ENCODE peak calls at places on chromosome 12, in nine cellular contexts. One of them, this sample, is unnamed.

GRCh38 chr12:108831309-108831991 is 25.9 kb downstream of the SSH1 start:
- DNase-seq in Ammon's horn: no peak
- DNase-seq in brain pericyte: no peak
- DNase-seq in fibroblast of the conjunctiva: no peak
- DNase-seq in nucleus accumbens: no peak
- DNase-seq in T-cell: no peak
- DNase-seq in psoas muscle: no peak
- DNase-seq in effector memory CD8-positive, alpha-beta T cell: no peak
- DNase-seq in cardiac fibroblast: no peak
- DNase-seq in this sample: no peak

GRCh38 chr12:11707535-11707934 is 58.1 kb downstream of the ETV6 start:
- DNase-seq in Ammon's horn: no peak
- DNase-seq in cardiac fibroblast: no peak
- DNase-seq in fibroblast of the conjunctiva: no peak
- DNase-seq in T-cell: no peak
- DNase-seq in brain pericyte: no peak
- DNase-seq in psoas muscle: no peak
- DNase-seq in nucleus accumbens: no peak
- DNase-seq in effector memory CD8-positive, alpha-beta T cell: no peak
- DNase-seq in this sample: no peak

GRCh38 chr12:33795536-33795935 is 226.8 kb upstream of the ALG10 start:
- DNase-seq in cardiac fibroblast: no peak
- DNase-seq in psoas muscle: no peak
- DNase-seq in fibroblast of the conjunctiva: no peak
- DNase-seq in T-cell: no peak
- DNase-seq in brain pericyte: no peak
- DNase-seq in nucleus accumbens: no peak
- DNase-seq in effector memory CD8-positive, alpha-beta T cell: no peak
- DNase-seq in Ammon's horn: no peak
- DNase-seq in this sample: no peak

GRCh38 chr12:101857043-101857558 is 20.3 kb upstream of the DRAM1 start:
- DNase-seq in cardiac fibroblast: peak
- DNase-seq in nucleus accumbens: no peak
- DNase-seq in brain pericyte: no peak
- DNase-seq in fibroblast of the conjunctiva: peak
- DNase-seq in Ammon's horn: no peak
- DNase-seq in psoas muscle: no peak
- DNase-seq in T-cell: no peak
- DNase-seq in effector memory CD8-positive, alpha-beta T cell: no peak
- DNase-seq in this sample: peak

GRCh38 chr12:56644654-56645053 is 1.1 kb downstream of the ATP5F1B start:
- DNase-seq in cardiac fibroblast: peak
- DNase-seq in effector memory CD8-positive, alpha-beta T cell: no peak
- DNase-seq in nucleus accumbens: no peak
- DNase-seq in Ammon's horn: no peak
- DNase-seq in psoas muscle: no peak
- DNase-seq in fibroblast of the conjunctiva: no peak
- DNase-seq in T-cell: no peak
- DNase-seq in brain pericyte: no peak
- DNase-seq in this sample: no peak

GRCh38 chr12:34526946-34527345 is 504.6 kb downstream of the ALG10 start:
- DNase-seq in fibroblast of the conjunctiva: no peak
- DNase-seq in T-cell: no peak
- DNase-seq in psoas muscle: no peak
- DNase-seq in cardiac fibroblast: no peak
- DNase-seq in effector memory CD8-positive, alpha-beta T cell: no peak
- DNase-seq in Ammon's horn: no peak
- DNase-seq in brain pericyte: no peak
- DNase-seq in nucleus accumbens: no peak
- DNase-seq in this sample: peak

GRCh38 chr12:124520258-124520657 is 47.2 kb downstream of the NCOR2 start:
- DNase-seq in cardiac fibroblast: peak
- DNase-seq in effector memory CD8-positive, alpha-beta T cell: no peak
- DNase-seq in T-cell: no peak
- DNase-seq in nucleus accumbens: no peak
- DNase-seq in brain pericyte: no peak
- DNase-seq in psoas muscle: peak
- DNase-seq in fibroblast of the conjunctiva: peak
- DNase-seq in Ammon's horn: no peak
- DNase-seq in this sample: no peak

GRCh38 chr12:98998697-98999299 is 353.7 kb downstream of the APAF1 start:
- DNase-seq in nucleus accumbens: no peak
- DNase-seq in psoas muscle: no peak
- DNase-seq in brain pericyte: peak
- DNase-seq in cardiac fibroblast: peak
- DNase-seq in effector memory CD8-positive, alpha-beta T cell: no peak
- DNase-seq in Ammon's horn: peak
- DNase-seq in T-cell: no peak
- DNase-seq in fibroblast of the conjunctiva: peak
- DNase-seq in this sample: peak

GRCh38 chr12:11581179-11581755 is 68.2 kb upstream of the ETV6 start:
- DNase-seq in T-cell: peak
- DNase-seq in effector memory CD8-positive, alpha-beta T cell: peak
- DNase-seq in fibroblast of the conjunctiva: peak
- DNase-seq in psoas muscle: no peak
- DNase-seq in brain pericyte: peak
- DNase-seq in nucleus accumbens: no peak
- DNase-seq in cardiac fibroblast: peak
- DNase-seq in Ammon's horn: peak
- DNase-seq in this sample: peak

GRCh38 chr12:65832217-65832616 is 7.9 kb downstream of the HMGA2 start:
- DNase-seq in nucleus accumbens: no peak
- DNase-seq in fibroblast of the conjunctiva: no peak
- DNase-seq in Ammon's horn: no peak
- DNase-seq in cardiac fibroblast: peak
- DNase-seq in brain pericyte: no peak
- DNase-seq in T-cell: no peak
- DNase-seq in psoas muscle: no peak
- DNase-seq in effector memory CD8-positive, alpha-beta T cell: no peak
- DNase-seq in this sample: no peak

GRCh38 chr12:77724367-77724957 is 106.2 kb upstream of the NAV3 start:
- DNase-seq in brain pericyte: no peak
- DNase-seq in fibroblast of the conjunctiva: peak
- DNase-seq in effector memory CD8-positive, alpha-beta T cell: no peak
- DNase-seq in nucleus accumbens: no peak
- DNase-seq in T-cell: no peak
- DNase-seq in cardiac fibroblast: peak
- DNase-seq in psoas muscle: no peak
- DNase-seq in Ammon's horn: peak
- DNase-seq in this sample: peak

GRCh38 chr12:122062832-122063690 is 15.5 kb upstream of the MLXIP start:
- DNase-seq in T-cell: no peak
- DNase-seq in psoas muscle: no peak
- DNase-seq in Ammon's horn: peak
- DNase-seq in cardiac fibroblast: peak
- DNase-seq in nucleus accumbens: no peak
- DNase-seq in brain pericyte: peak
- DNase-seq in fibroblast of the conjunctiva: no peak
- DNase-seq in effector memory CD8-positive, alpha-beta T cell: no peak
- DNase-seq in this sample: peak

GRCh38 chr12:118398878-118399277 is 22.5 kb downstream of the SUDS3 start:
- DNase-seq in cardiac fibroblast: no peak
- DNase-seq in brain pericyte: no peak
- DNase-seq in T-cell: no peak
- DNase-seq in fibroblast of the conjunctiva: no peak
- DNase-seq in psoas muscle: no peak
- DNase-seq in Ammon's horn: no peak
- DNase-seq in nucleus accumbens: no peak
- DNase-seq in effector memory CD8-positive, alpha-beta T cell: no peak
- DNase-seq in this sample: no peak

GRCh38 chr12:88646824-88647223 is 66.6 kb upstream of the KITLG start:
- DNase-seq in psoas muscle: no peak
- DNase-seq in effector memory CD8-positive, alpha-beta T cell: no peak
- DNase-seq in cardiac fibroblast: no peak
- DNase-seq in fibroblast of the conjunctiva: no peak
- DNase-seq in brain pericyte: no peak
- DNase-seq in nucleus accumbens: no peak
- DNase-seq in T-cell: no peak
- DNase-seq in Ammon's horn: no peak
- DNase-seq in this sample: no peak

GRCh38 chr12:130640496-130640895 is 75.6 kb downstream of the RIMBP2 start:
- DNase-seq in fibroblast of the conjunctiva: no peak
- DNase-seq in Ammon's horn: no peak
- DNase-seq in cardiac fibroblast: no peak
- DNase-seq in T-cell: no peak
- DNase-seq in nucleus accumbens: no peak
- DNase-seq in effector memory CD8-positive, alpha-beta T cell: no peak
- DNase-seq in psoas muscle: no peak
- DNase-seq in brain pericyte: no peak
- DNase-seq in this sample: no peak

GRCh38 chr12:30828686-30829085 is 73.9 kb upstream of the CAPRIN2 start:
- DNase-seq in T-cell: no peak
- DNase-seq in brain pericyte: no peak
- DNase-seq in nucleus accumbens: no peak
- DNase-seq in fibroblast of the conjunctiva: no peak
- DNase-seq in cardiac fibroblast: no peak
- DNase-seq in effector memory CD8-positive, alpha-beta T cell: no peak
- DNase-seq in Ammon's horn: no peak
- DNase-seq in psoas muscle: no peak
- DNase-seq in this sample: no peak

GRCh38 chr12:94297876-94298520 is 149.6 kb downstream of the PLXNC1 start:
- DNase-seq in nucleus accumbens: no peak
- DNase-seq in cardiac fibroblast: peak
- DNase-seq in brain pericyte: no peak
- DNase-seq in effector memory CD8-positive, alpha-beta T cell: no peak
- DNase-seq in T-cell: no peak
- DNase-seq in fibroblast of the conjunctiva: no peak
- DNase-seq in psoas muscle: no peak
- DNase-seq in Ammon's horn: no peak
- DNase-seq in this sample: no peak

GRCh38 chr12:12267801-12268200 is 957 bp upstream of the LRP6 start:
- DNase-seq in psoas muscle: no peak
- DNase-seq in T-cell: no peak
- DNase-seq in nucleus accumbens: no peak
- DNase-seq in brain pericyte: no peak
- DNase-seq in effector memory CD8-positive, alpha-beta T cell: no peak
- DNase-seq in cardiac fibroblast: no peak
- DNase-seq in Ammon's horn: no peak
- DNase-seq in fibroblast of the conjunctiva: no peak
- DNase-seq in this sample: no peak

GRCh38 chr12:6643569-6644256 is 3.5 kb downstream of the ACRBP start:
- DNase-seq in Ammon's horn: peak
- DNase-seq in fibroblast of the conjunctiva: no peak
- DNase-seq in brain pericyte: no peak
- DNase-seq in effector memory CD8-positive, alpha-beta T cell: no peak
- DNase-seq in T-cell: no peak
- DNase-seq in psoas muscle: no peak
- DNase-seq in cardiac fibroblast: no peak
- DNase-seq in nucleus accumbens: no peak
- DNase-seq in this sample: no peak

GRCh38 chr12:106342397-106343212 is 14.9 kb upstream of the POLR3B start:
- DNase-seq in psoas muscle: peak
- DNase-seq in brain pericyte: no peak
- DNase-seq in Ammon's horn: peak
- DNase-seq in T-cell: no peak
- DNase-seq in cardiac fibroblast: peak
- DNase-seq in effector memory CD8-positive, alpha-beta T cell: no peak
- DNase-seq in fibroblast of the conjunctiva: peak
- DNase-seq in nucleus accumbens: no peak
- DNase-seq in this sample: peak

GRCh38 chr12:27797301-27798025 is 17.4 kb upstream of the MANSC4 start:
- DNase-seq in cardiac fibroblast: no peak
- DNase-seq in T-cell: no peak
- DNase-seq in brain pericyte: no peak
- DNase-seq in effector memory CD8-positive, alpha-beta T cell: no peak
- DNase-seq in Ammon's horn: no peak
- DNase-seq in nucleus accumbens: no peak
- DNase-seq in fibroblast of the conjunctiva: no peak
- DNase-seq in psoas muscle: no peak
- DNase-seq in this sample: no peak

GRCh38 chr12:80205960-80206359 is 106.6 kb downstream of the OTOGL start:
- DNase-seq in Ammon's horn: no peak
- DNase-seq in cardiac fibroblast: no peak
- DNase-seq in T-cell: no peak
- DNase-seq in psoas muscle: no peak
- DNase-seq in fibroblast of the conjunctiva: no peak
- DNase-seq in brain pericyte: no peak
- DNase-seq in effector memory CD8-positive, alpha-beta T cell: no peak
- DNase-seq in nucleus accumbens: no peak
- DNase-seq in this sample: no peak

GRCh38 chr12:66453111-66453510 is 150.8 kb downstream of the HELB start:
- DNase-seq in T-cell: no peak
- DNase-seq in effector memory CD8-positive, alpha-beta T cell: no peak
- DNase-seq in fibroblast of the conjunctiva: no peak
- DNase-seq in Ammon's horn: no peak
- DNase-seq in psoas muscle: no peak
- DNase-seq in nucleus accumbens: no peak
- DNase-seq in cardiac fibroblast: no peak
- DNase-seq in brain pericyte: no peak
- DNase-seq in this sample: no peak

GRCh38 chr12:5584776-5585560 is 153.1 kb downstream of the NTF3 start:
- DNase-seq in effector memory CD8-positive, alpha-beta T cell: no peak
- DNase-seq in fibroblast of the conjunctiva: no peak
- DNase-seq in psoas muscle: no peak
- DNase-seq in cardiac fibroblast: no peak
- DNase-seq in brain pericyte: no peak
- DNase-seq in T-cell: no peak
- DNase-seq in Ammon's horn: no peak
- DNase-seq in nucleus accumbens: no peak
- DNase-seq in this sample: no peak

GRCh38 chr12:51687142-51687935 is 96.3 kb downstream of the SCN8A start:
- DNase-seq in fibroblast of the conjunctiva: peak
- DNase-seq in Ammon's horn: no peak
- DNase-seq in T-cell: no peak
- DNase-seq in brain pericyte: no peak
- DNase-seq in psoas muscle: no peak
- DNase-seq in effector memory CD8-positive, alpha-beta T cell: no peak
- DNase-seq in cardiac fibroblast: peak
- DNase-seq in nucleus accumbens: no peak
- DNase-seq in this sample: peak

GRCh38 chr12:118922405-118922804 is 58.9 kb upstream of the SRRM4 start:
- DNase-seq in brain pericyte: no peak
- DNase-seq in cardiac fibroblast: no peak
- DNase-seq in T-cell: no peak
- DNase-seq in effector memory CD8-positive, alpha-beta T cell: no peak
- DNase-seq in fibroblast of the conjunctiva: no peak
- DNase-seq in nucleus accumbens: no peak
- DNase-seq in psoas muscle: no peak
- DNase-seq in Ammon's horn: no peak
- DNase-seq in this sample: no peak

GRCh38 chr12:65470261-65470660 is 191.8 kb downstream of the MSRB3 start:
- DNase-seq in nucleus accumbens: no peak
- DNase-seq in brain pericyte: no peak
- DNase-seq in psoas muscle: no peak
- DNase-seq in fibroblast of the conjunctiva: peak
- DNase-seq in effector memory CD8-positive, alpha-beta T cell: no peak
- DNase-seq in Ammon's horn: no peak
- DNase-seq in T-cell: no peak
- DNase-seq in cardiac fibroblast: no peak
- DNase-seq in this sample: peak

GRCh38 chr12:83818888-83819287 is 1093.7 kb downstream of the SLC6A15 start:
- DNase-seq in Ammon's horn: no peak
- DNase-seq in fibroblast of the conjunctiva: no peak
- DNase-seq in effector memory CD8-positive, alpha-beta T cell: no peak
- DNase-seq in brain pericyte: no peak
- DNase-seq in psoas muscle: no peak
- DNase-seq in nucleus accumbens: no peak
- DNase-seq in cardiac fibroblast: peak
- DNase-seq in T-cell: no peak
- DNase-seq in this sample: peak

GRCh38 chr12:114780746-114781399 is 96.9 kb upstream of the TBX3 start:
- DNase-seq in nucleus accumbens: no peak
- DNase-seq in fibroblast of the conjunctiva: no peak
- DNase-seq in effector memory CD8-positive, alpha-beta T cell: no peak
- DNase-seq in T-cell: no peak
- DNase-seq in cardiac fibroblast: no peak
- DNase-seq in Ammon's horn: no peak
- DNase-seq in psoas muscle: no peak
- DNase-seq in brain pericyte: no peak
- DNase-seq in this sample: no peak

GRCh38 chr12:14537088-14537487 is 30.6 kb downstream of the PLBD1 start:
- DNase-seq in nucleus accumbens: no peak
- DNase-seq in fibroblast of the conjunctiva: no peak
- DNase-seq in T-cell: no peak
- DNase-seq in Ammon's horn: no peak
- DNase-seq in effector memory CD8-positive, alpha-beta T cell: no peak
- DNase-seq in psoas muscle: no peak
- DNase-seq in brain pericyte: no peak
- DNase-seq in cardiac fibroblast: no peak
- DNase-seq in this sample: no peak

GRCh38 chr12:66144796-66145754 is 14.5 kb upstream of the LLPH start:
- DNase-seq in nucleus accumbens: no peak
- DNase-seq in cardiac fibroblast: peak
- DNase-seq in brain pericyte: no peak
- DNase-seq in T-cell: no peak
- DNase-seq in fibroblast of the conjunctiva: peak
- DNase-seq in Ammon's horn: peak
- DNase-seq in psoas muscle: no peak
- DNase-seq in effector memory CD8-positive, alpha-beta T cell: no peak
- DNase-seq in this sample: peak